ENCODE peak calls at places on chromosomes 4 and X, in seven cellular contexts. G is heart left ventricle; X is tibial nerve; V is mesendoderm; U is transverse colon; T is effector memory CD4-positive, alpha-beta T cell; Z is CD8-positive, alpha-beta T cell. F is an unnamed sample. For H3K36me3, the result is how much of the 10 kb centered on the place peaks cover.

GRCh38 chr4:108118505-108118904 is 50.2 kb downstream of the LEF1 start:
- DNase-seq in T (no peak), U (no peak), Z (no peak), X (no peak), V (peak), G (no peak), F (no peak)

GRCh38 chrX:7270018-7270417 is 122.1 kb upstream of the PUDP start:
- DNase-seq in Z (no peak), G (no peak), T (no peak), X (no peak), V (no peak), U (no peak), F (no peak)

GRCh38 chr4:140856692-140857091 is 100.5 kb upstream of the TBC1D9 start:
- DNase-seq in G (peak), T (no peak), U (no peak), V (peak), X (no peak), Z (no peak), F (peak)

GRCh38 chr4:173334891-173335754 is 965 bp upstream of the HMGB2 start:
- DNase-seq in Z (peak), T (peak), G (peak), X (no peak), V (peak), U (peak), F (peak)

GRCh38 chrX:36930491-36930890 is 77.7 kb upstream of the FAM47C start:
- DNase-seq in T (no peak), U (no peak), G (no peak), X (no peak), Z (no peak), V (no peak), F (no peak)

GRCh38 chr4:146790515-146790914 is 151.8 kb downstream of the POU4F2 start:
- DNase-seq in X (no peak), G (no peak), T (no peak), V (no peak), Z (no peak), U (no peak), F (no peak)

GRCh38 chr4:109497511-109497910 is 62.5 kb upstream of the MCUB start:
- DNase-seq in U (no peak), X (no peak), T (no peak), V (no peak), Z (no peak), G (no peak), F (no peak)

GRCh38 chrX:108306086-108306485 is 132.1 kb downstream of the COL4A6 start:
- DNase-seq in V (no peak), X (no peak), U (no peak), G (no peak), Z (no peak), T (no peak), F (no peak)

GRCh38 chr4:70392057-70392776 is 5.5 kb upstream of the OPRPN start:
- DNase-seq in T (no peak), G (no peak), Z (no peak), X (no peak), U (no peak), V (no peak), F (no peak)

GRCh38 chr4:8129785-8130184 is 28.8 kb downstream of the ABLIM2 start:
- DNase-seq in U (no peak), G (no peak), T (no peak), V (no peak), Z (no peak), X (no peak), F (peak)

GRCh38 chr4:72319596-72319995 is 249.4 kb downstream of the ADAMTS3 start:
- DNase-seq in X (no peak), U (no peak), Z (no peak), G (no peak), T (no peak), V (no peak), F (no peak)

GRCh38 chr4:78829296-78829695 is 53.1 kb downstream of the BMP2K start:
- DNase-seq in X (no peak), G (no peak), V (no peak), T (no peak), Z (no peak), U (no peak), F (no peak)

GRCh38 chrX:24266996-24267395 is 46.9 kb downstream of the SUPT20HL2 start:
- DNase-seq in Z (no peak), U (no peak), V (no peak), G (no peak), X (no peak), T (no peak), F (no peak)

GRCh38 chr4:150950657-150951056 is 64.4 kb downstream of the LRBA start:
- DNase-seq in X (no peak), V (no peak), Z (no peak), U (no peak), G (no peak), T (no peak), F (no peak)

GRCh38 chr4:93693141-93693540 is 135.4 kb upstream of the ATOH1 start:
- DNase-seq in Z (no peak), X (no peak), V (no peak), G (no peak), U (no peak), T (no peak), F (no peak)

GRCh38 chr4:7027284-7027683 is 15.9 kb upstream of the TADA2B start:
- DNase-seq in T (no peak), Z (no peak), X (no peak), G (no peak), U (no peak), V (no peak), F (no peak)
- H3K36me3 ChIP-seq in T (half or more), Z (under half), X (half or more), G (under half), U (under half), V (under half), F (under half)

GRCh38 chrX:12819231-12819630 is 28.0 kb downstream of the PRPS2 start:
- DNase-seq in Z (no peak), U (no peak), V (peak), G (no peak), T (no peak), X (no peak), F (no peak)

GRCh38 chrX:12825801-12826200 is 34.6 kb downstream of the PRPS2 start:
- DNase-seq in Z (no peak), U (no peak), X (no peak), G (no peak), T (no peak), V (peak), F (no peak)

GRCh38 chrX:12820737-12821136 is 29.5 kb downstream of the PRPS2 start:
- DNase-seq in X (no peak), G (no peak), Z (no peak), T (no peak), U (no peak), V (no peak), F (no peak)

DNA sequence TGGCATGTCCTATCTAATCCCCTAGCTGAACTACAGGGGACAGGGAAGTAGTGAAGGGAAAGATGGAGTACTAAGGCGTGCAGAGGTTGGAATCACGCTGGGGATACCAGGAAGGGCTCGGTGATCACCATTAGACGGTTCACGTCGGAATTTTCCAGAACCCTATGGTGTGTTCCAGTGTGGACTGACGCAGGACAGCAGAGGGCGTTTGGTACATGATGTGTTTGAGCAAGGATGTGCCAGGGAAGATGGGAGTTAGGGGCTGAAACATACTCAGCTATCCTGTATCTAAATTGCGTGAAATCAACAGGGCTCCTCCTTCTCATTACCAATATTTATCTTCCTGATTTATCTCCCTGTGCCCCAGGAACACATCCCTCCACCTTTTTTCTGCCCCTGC is 33.7 kb downstream of the PRPS2 start:
- DNase-seq in X (no peak), G (no peak), V (peak), T (no peak), U (no peak), Z (no peak), F (no peak)
- H3K36me3 ChIP-seq in X (under half), G (under half), V (under half), T (under half), U (under half), Z (under half), F (under half)

GRCh38 chrX:40050532-40050931 is 47.2 kb downstream of the BCOR start:
- DNase-seq in V (no peak), G (no peak), U (no peak), T (no peak), X (no peak), Z (no peak), F (no peak)
- H3K36me3 ChIP-seq in V (under half), G (under half), U (under half), T (half or more), X (half or more), Z (under half), F (half or more)

DNA sequence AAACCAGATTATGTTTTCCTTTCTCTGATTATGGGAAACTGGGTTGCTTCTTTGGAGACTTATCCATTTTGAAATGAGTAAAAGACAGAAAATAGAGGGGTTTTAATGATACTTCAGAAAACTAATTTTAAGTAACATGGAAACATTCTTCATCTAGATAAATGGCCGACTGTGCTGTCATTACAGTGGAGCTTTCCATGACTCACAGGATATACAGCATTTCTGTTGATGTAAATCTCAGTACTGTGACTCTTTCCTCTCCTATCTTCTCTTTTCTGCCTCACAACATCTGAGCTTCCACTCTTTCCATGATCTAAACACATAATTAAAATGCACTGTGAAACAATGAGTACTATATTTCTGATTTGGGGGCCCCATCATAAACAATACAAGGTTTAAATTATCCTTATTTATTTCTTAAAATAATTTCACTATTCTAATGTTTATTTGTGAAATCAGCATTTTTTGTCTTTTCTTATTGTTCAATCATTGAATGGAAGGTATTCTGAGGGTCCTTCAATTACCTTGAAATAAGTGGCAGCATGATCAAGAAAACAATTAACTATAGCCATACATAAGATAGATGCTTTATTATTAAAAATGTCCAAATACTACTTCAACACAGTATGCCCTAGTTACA is 19.3 kb downstream of the SEC24D start:
- DNase-seq in X (no peak), T (no peak), V (no peak), G (no peak), U (no peak), Z (no peak), F (no peak)
- H3K36me3 ChIP-seq in X (under half), T (under half), V (under half), G (under half), U (under half), Z (under half), F (under half)

F was measured in H7.